ENCODE peak calls at places on chromosomes 11 and 22, in five cellular contexts. F, J, X, K and O are unnamed samples.
A peak's percentile ranks its signal among the peaks of the same experiment; 100 is the strongest.

GRCh38 chr11:9693801-9694553 is 30.1 kb downstream of the SWAP70 start:
- DNase-seq in F (no peak), J (no peak), X (no peak), K (no peak), O (no peak)

GRCh38 chr11:76658231-76658630 is 12.3 kb downstream of the LRRC32 start:
- DNase-seq in F (no peak), J (no peak), X (no peak), K (no peak), O (no peak)

GRCh38 chr11:63822438-63822837 is 9.2 kb downstream of the SPINDOC start:
- DNase-seq in F (no peak), J (no peak), X (no peak), K (no peak), O (no peak)

GRCh38 chr11:128179512-128179911 is 407.8 kb downstream of the ETS1 start:
- DNase-seq in F (no peak), J (no peak), X (no peak), K (no peak), O (no peak)

GRCh38 chr11:6925636-6926207 is 504 bp upstream of the ZNF215 start:
- DNase-seq in F (peak; percentile 54), J (no peak), X (peak; percentile 25), K (no peak), O (no peak)

GRCh38 chr11:125671561-125671960 is 9.1 kb downstream of the ACRV1 start:
- DNase-seq in F (no peak), J (no peak), X (no peak), K (no peak), O (no peak)

GRCh38 chr11:18265949-18266348 is at the start of gene SAA1:
- DNase-seq in F (no peak), J (no peak), X (no peak), K (no peak), O (no peak)

GRCh38 chr11:17388609-17389204 is at the start of gene KCNJ11:
- DNase-seq in F (no peak), J (no peak), X (no peak), K (no peak), O (no peak)

GRCh38 chr11:108220721-108221346 is 1.6 kb downstream of the NPAT start:
- DNase-seq in F (no peak), J (no peak), X (no peak), K (no peak), O (no peak)

GRCh38 chr11:36848675-36849074 is 250.6 kb upstream of the RAG2 start:
- DNase-seq in F (no peak), J (no peak), X (no peak), K (no peak), O (no peak)

GRCh38 chr22:31556627-31557203 is 60.4 kb downstream of the SFI1 start:
- DNase-seq in F (peak; percentile 6), J (no peak), X (peak; percentile 15), K (peak; percentile 45), O (no peak)

GRCh38 chr11:58898106-58898505 is 41.2 kb upstream of the GLYATL1 start:
- DNase-seq in F (no peak), J (no peak), X (no peak), K (no peak), O (no peak)

GRCh38 chr11:8066911-8067455 is 14.0 kb upstream of the TUB start:
- DNase-seq in F (no peak), J (no peak), X (no peak), K (no peak), O (peak; percentile 47)

GRCh38 chr11:59207988-59208432 is 4.7 kb downstream of the MPEG1 start:
- DNase-seq in F (no peak), J (peak; percentile 89), X (peak; percentile 42), K (peak; percentile 48), O (no peak)

GRCh38 chr11:118398797-118399564 is 2.4 kb upstream of the ATP5MG start:
- DNase-seq in F (no peak), J (no peak), X (no peak), K (no peak), O (no peak)

GRCh38 chr11:34245043-34245442 is 112.8 kb downstream of the ABTB2 start:
- DNase-seq in F (no peak), J (no peak), X (no peak), K (no peak), O (no peak)

GRCh38 chr11:12122083-12122482 is 11.7 kb downstream of the MICAL2 start:
- DNase-seq in F (peak; percentile 48), J (no peak), X (peak; percentile 53), K (peak; percentile 32), O (no peak)

GRCh38 chr11:64802370-64803162 is 448 bp downstream of the MAP4K2 start:
- DNase-seq in F (no peak), J (no peak), X (peak; percentile 30), K (no peak), O (no peak)

GRCh38 chr22:49155809-49156580 is 671.7 kb downstream of the BRD1 start:
- DNase-seq in F (no peak), J (no peak), X (no peak), K (no peak), O (no peak)

GRCh38 chr11:31818874-31819331 is 7.8 kb upstream of the PAX6 start:
- DNase-seq in F (no peak), J (no peak), X (no peak), K (no peak), O (peak; percentile 74)

GRCh38 chr22:27474711-27475547 is 326.6 kb downstream of the MN1 start:
- DNase-seq in F (peak; percentile 66), J (no peak), X (no peak), K (no peak), O (peak; percentile 85)

GRCh38 chr22:38921126-38921525 is 36.3 kb upstream of the APOBEC3A start:
- DNase-seq in F (peak; percentile 39), J (no peak), X (no peak), K (no peak), O (no peak)

GRCh38 chr11:64430570-64430969 is 71.6 kb downstream of the RPS6KA4 start:
- DNase-seq in F (no peak), J (no peak), X (no peak), K (no peak), O (no peak)

GRCh38 chr11:123707606-123708205 is 33.8 kb downstream of the ZNF202 start:
- DNase-seq in F (peak; percentile 57), J (peak; percentile 30), X (peak; percentile 60), K (peak; percentile 42), O (peak; percentile 71)

DNA sequence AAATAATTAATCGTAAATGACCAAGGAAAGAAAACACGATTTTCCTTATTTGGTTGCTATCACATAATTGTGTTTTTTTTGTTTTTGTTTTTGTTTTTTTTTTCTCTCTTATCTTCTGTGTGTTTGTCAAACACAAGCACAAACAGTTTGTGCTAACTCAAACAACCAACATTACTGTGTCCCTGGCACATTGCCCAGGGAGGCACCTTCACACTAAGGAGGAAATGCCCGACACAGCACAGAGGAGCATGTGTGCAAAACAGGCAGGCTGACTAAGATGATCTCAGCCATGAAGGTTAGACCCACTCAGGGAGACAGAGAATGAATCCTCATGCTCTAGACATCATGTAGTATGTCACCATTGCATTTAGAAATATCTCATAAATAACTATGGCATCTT is 130.1 kb downstream of the SOX6 start:
- DNase-seq in F (no peak), J (no peak), X (no peak), K (peak; percentile 56), O (no peak)
- TF ChIP-seq SRF in F (no peak), J (no peak), X (no peak), K (no peak), O (no peak)

GRCh38 chr11:94853836-94854235 is 85.7 kb downstream of the AMOTL1 start:
- DNase-seq in F (no peak), J (no peak), X (no peak), K (no peak), O (no peak)

GRCh38 chr11:94855666-94856065 is 87.5 kb downstream of the AMOTL1 start:
- DNase-seq in F (no peak), J (no peak), X (no peak), K (no peak), O (no peak)

GRCh38 chr11:94849836-94850235 is 81.7 kb downstream of the AMOTL1 start:
- DNase-seq in F (no peak), J (no peak), X (no peak), K (no peak), O (no peak)

GRCh38 chr11:94854770-94855633 is 86.8 kb downstream of the AMOTL1 start:
- DNase-seq in F (no peak), J (no peak), X (no peak), K (no peak), O (no peak)

GRCh38 chr11:94851864-94852581 is 83.9 kb downstream of the AMOTL1 start:
- DNase-seq in F (no peak), J (no peak), X (no peak), K (no peak), O (no peak)
- TF ChIP-seq SRF in F (no peak), J (no peak), X (no peak), K (no peak), O (no peak)

GRCh38 chr11:19868871-19869270 is 156.2 kb downstream of the NAV2 start:
- DNase-seq in F (no peak), J (no peak), X (no peak), K (no peak), O (no peak)
- TF ChIP-seq SRF in F (no peak), J (no peak), X (no peak), K (no peak), O (no peak)

GRCh38 chr11:1753426-1754305 is 3.3 kb upstream of the IFITM10 start:
- DNase-seq in F (no peak), J (no peak), X (no peak), K (no peak), O (no peak)
- TF ChIP-seq SRF in F (no peak), J (no peak), X (no peak), K (no peak), O (no peak)

DNA sequence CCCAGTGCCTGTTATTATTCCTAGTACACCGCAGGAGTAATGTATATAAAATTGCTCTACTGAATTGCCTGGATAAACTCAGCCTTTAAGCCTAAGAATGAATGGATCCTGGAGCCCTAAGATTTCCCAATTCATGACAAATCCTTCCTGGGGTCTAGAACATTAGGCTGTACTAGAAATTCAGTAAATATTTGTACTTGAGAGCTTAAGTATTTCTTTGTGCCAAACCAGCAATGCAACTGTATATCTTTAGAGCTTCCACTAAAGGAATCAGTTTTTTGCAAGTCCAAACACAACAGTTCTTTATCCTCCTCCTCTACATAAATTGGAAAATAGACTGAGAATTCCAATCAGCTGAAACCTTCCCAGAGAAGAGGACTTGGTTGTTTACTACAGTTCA is 65.6 kb downstream of the FAM168A start:
- DNase-seq in F (no peak), J (no peak), X (no peak), K (no peak), O (no peak)
- TF ChIP-seq SRF in F (no peak), J (no peak), X (no peak), K (no peak), O (no peak)

GRCh38 chr11:69002743-69003231 is 10.3 kb downstream of the MRGPRF start:
- DNase-seq in F (no peak), J (no peak), X (no peak), K (no peak), O (no peak)
- TF ChIP-seq SRF in F (no peak), J (no peak), X (no peak), K (no peak), O (no peak)

DNA sequence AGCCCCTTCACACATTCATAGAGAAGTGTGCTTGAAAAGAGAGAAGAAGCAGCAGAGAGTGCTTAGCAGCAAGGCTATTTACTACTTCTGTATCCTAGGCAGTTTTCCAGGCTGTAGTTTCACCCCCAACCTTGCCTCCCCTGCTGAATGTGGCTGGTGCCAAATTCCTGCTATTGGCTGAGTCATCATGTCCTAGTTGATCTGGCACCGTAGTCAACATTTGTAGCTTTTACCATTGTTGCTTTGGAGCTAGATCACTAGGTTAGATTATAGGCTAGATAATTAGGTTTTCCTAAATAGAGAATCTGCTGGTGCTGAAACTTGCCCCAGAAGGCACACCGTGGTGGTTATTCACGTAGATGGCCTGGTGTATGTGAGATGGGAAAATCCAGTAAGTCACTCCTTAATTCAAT is 32.7 kb downstream of the ARHGAP42 start:
- DNase-seq in F (peak; percentile 63), J (no peak), X (no peak), K (no peak), O (no peak)
- TF ChIP-seq SRF in F (no peak), J (no peak), X (no peak), K (no peak), O (no peak)